ENCODE peak calls at places on chromosomes 3 and 15, in six cellular contexts. One of them, this sample, is unnamed.

GRCh38 chr15:76337047-76337738 is 620 bp downstream of the ISL2 start:
- DNase-seq in lower leg skin: peak; percentile 78
- DNase-seq in endothelial cell of umbilical vein: peak; percentile 39
- DNase-seq in HCT116: no peak
- DNase-seq in transverse colon: peak; percentile 19
- DNase-seq in esophagus squamous epithelium: no peak
- DNase-seq in this sample: peak; percentile 58

GRCh38 chr15:36911322-36911944 is 188.9 kb downstream of the MEIS2 start:
- DNase-seq in transverse colon: no peak
- DNase-seq in endothelial cell of umbilical vein: peak; percentile 13
- DNase-seq in esophagus squamous epithelium: no peak
- DNase-seq in lower leg skin: no peak
- DNase-seq in HCT116: no peak
- DNase-seq in this sample: peak; percentile 54

GRCh38 chr15:45641374-45641778 is 6.5 kb downstream of the SQOR start:
- DNase-seq in HCT116: no peak
- DNase-seq in lower leg skin: peak; percentile 85
- DNase-seq in transverse colon: peak; percentile 73
- DNase-seq in esophagus squamous epithelium: no peak
- DNase-seq in endothelial cell of umbilical vein: peak; percentile 72
- DNase-seq in this sample: peak; percentile 36

GRCh38 chr3:146892041-146892440 is 286.9 kb upstream of the PLSCR5 start:
- DNase-seq in esophagus squamous epithelium: no peak
- DNase-seq in lower leg skin: no peak
- DNase-seq in HCT116: no peak
- DNase-seq in transverse colon: no peak
- DNase-seq in endothelial cell of umbilical vein: no peak
- DNase-seq in this sample: no peak

GRCh38 chr3:70824785-70825184 is 512.3 kb upstream of the MDFIC2 start:
- DNase-seq in esophagus squamous epithelium: no peak
- DNase-seq in lower leg skin: no peak
- DNase-seq in endothelial cell of umbilical vein: peak; percentile 86
- DNase-seq in transverse colon: no peak
- DNase-seq in HCT116: no peak
- DNase-seq in this sample: no peak

GRCh38 chr3:100893590-100893989 is 99.6 kb downstream of the ABI3BP start:
- DNase-seq in endothelial cell of umbilical vein: peak; percentile 74
- DNase-seq in HCT116: no peak
- DNase-seq in lower leg skin: no peak
- DNase-seq in esophagus squamous epithelium: no peak
- DNase-seq in transverse colon: peak; percentile 11
- DNase-seq in this sample: no peak

GRCh38 chr3:188832961-188833615 is 338.7 kb upstream of the TPRG1 start:
- DNase-seq in transverse colon: no peak
- DNase-seq in lower leg skin: no peak
- DNase-seq in esophagus squamous epithelium: no peak
- DNase-seq in endothelial cell of umbilical vein: no peak
- DNase-seq in HCT116: no peak
- DNase-seq in this sample: no peak

GRCh38 chr3:183094711-183095110 is 4.6 kb downstream of the MCCC1 start:
- DNase-seq in HCT116: no peak
- DNase-seq in esophagus squamous epithelium: no peak
- DNase-seq in lower leg skin: no peak
- DNase-seq in endothelial cell of umbilical vein: no peak
- DNase-seq in transverse colon: no peak
- DNase-seq in this sample: no peak

GRCh38 chr3:23923786-23924185 is 6.9 kb downstream of the RPL15 start:
- DNase-seq in transverse colon: no peak
- DNase-seq in lower leg skin: no peak
- DNase-seq in HCT116: no peak
- DNase-seq in esophagus squamous epithelium: no peak
- DNase-seq in endothelial cell of umbilical vein: peak; percentile 84
- DNase-seq in this sample: no peak

GRCh38 chr15:90143176-90143655 is 40.9 kb upstream of the IDH2 start:
- DNase-seq in esophagus squamous epithelium: no peak
- DNase-seq in lower leg skin: no peak
- DNase-seq in HCT116: peak; percentile 57
- DNase-seq in endothelial cell of umbilical vein: peak; percentile 60
- DNase-seq in transverse colon: peak; percentile 85
- DNase-seq in this sample: no peak

GRCh38 chr3:159236306-159236705 is 434.5 kb downstream of the MFSD1 start:
- DNase-seq in esophagus squamous epithelium: no peak
- DNase-seq in transverse colon: no peak
- DNase-seq in HCT116: no peak
- DNase-seq in endothelial cell of umbilical vein: peak; percentile 7
- DNase-seq in lower leg skin: no peak
- DNase-seq in this sample: no peak

GRCh38 chr3:149277338-149277813 is 55.7 kb upstream of the CP start:
- DNase-seq in endothelial cell of umbilical vein: peak; percentile 89
- DNase-seq in transverse colon: no peak
- DNase-seq in lower leg skin: no peak
- DNase-seq in HCT116: no peak
- DNase-seq in esophagus squamous epithelium: no peak
- DNase-seq in this sample: peak; percentile 23

GRCh38 chr3:184716652-184717607 is 5.1 kb upstream of the MAGEF1 start:
- DNase-seq in endothelial cell of umbilical vein: no peak
- DNase-seq in HCT116: no peak
- DNase-seq in transverse colon: no peak
- DNase-seq in esophagus squamous epithelium: no peak
- DNase-seq in lower leg skin: no peak
- DNase-seq in this sample: peak; percentile 48

DNA sequence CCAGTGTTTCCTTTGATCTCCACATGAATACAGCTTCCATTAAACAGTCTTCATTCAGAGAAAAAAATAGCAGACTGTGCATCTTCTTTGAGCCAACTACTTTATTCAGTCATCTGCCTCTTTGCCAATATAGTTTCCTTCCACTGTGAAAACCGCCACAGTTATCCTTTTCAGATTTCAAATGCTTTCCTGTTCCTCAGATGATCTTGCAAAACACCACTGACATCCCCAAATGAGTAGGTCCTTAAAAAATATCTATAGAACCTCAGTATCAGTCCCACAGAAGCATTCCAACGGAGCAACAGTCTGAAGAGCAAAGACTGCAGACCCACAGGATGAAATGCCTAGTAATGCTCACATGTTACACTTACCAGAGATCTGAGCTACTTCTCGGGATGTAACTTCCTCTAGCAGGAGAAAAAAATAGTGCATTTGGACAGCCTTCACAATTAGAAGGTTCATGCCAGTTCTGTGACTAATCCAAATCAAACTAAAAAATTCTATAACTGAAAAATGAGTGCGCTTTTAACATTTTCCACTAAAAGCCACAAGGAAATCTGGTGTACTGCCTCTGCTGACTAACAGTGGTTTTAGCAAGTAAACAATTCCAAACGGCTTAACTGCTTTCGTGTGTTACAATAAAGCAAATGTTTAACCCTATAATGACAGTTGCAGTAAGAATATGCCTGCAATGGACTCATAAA is at the start of gene ANKRD28:
- DNase-seq in lower leg skin: no peak
- DNase-seq in endothelial cell of umbilical vein: peak; percentile 95
- DNase-seq in HCT116: peak; percentile 86
- DNase-seq in esophagus squamous epithelium: no peak
- DNase-seq in transverse colon: no peak
- DNase-seq in this sample: no peak
- TF ChIP-seq POLR2A in lower leg skin: peak; percentile 19
- TF ChIP-seq POLR2A in endothelial cell of umbilical vein: no peak
- TF ChIP-seq POLR2A in HCT116: no peak
- TF ChIP-seq POLR2A in esophagus squamous epithelium: no peak
- TF ChIP-seq POLR2A in transverse colon: peak; percentile 42
- TF ChIP-seq POLR2A in this sample: peak; percentile 42

GRCh38 chr3:128415773-128416577 is 50.7 kb downstream of the DNAJB8 start:
- DNase-seq in transverse colon: no peak
- DNase-seq in esophagus squamous epithelium: no peak
- DNase-seq in endothelial cell of umbilical vein: no peak
- DNase-seq in lower leg skin: no peak
- DNase-seq in HCT116: no peak
- DNase-seq in this sample: no peak

GRCh38 chr3:128413003-128413370 is 53.7 kb downstream of the DNAJB8 start:
- DNase-seq in lower leg skin: no peak
- DNase-seq in esophagus squamous epithelium: no peak
- DNase-seq in transverse colon: no peak
- DNase-seq in HCT116: no peak
- DNase-seq in endothelial cell of umbilical vein: no peak
- DNase-seq in this sample: no peak

GRCh38 chr3:128416578-128417150 is 50.0 kb downstream of the DNAJB8 start:
- DNase-seq in HCT116: peak; percentile 92
- DNase-seq in lower leg skin: no peak
- DNase-seq in esophagus squamous epithelium: no peak
- DNase-seq in endothelial cell of umbilical vein: no peak
- DNase-seq in transverse colon: no peak
- DNase-seq in this sample: peak; percentile 99

GRCh38 chr3:128413413-128414205 is 53.1 kb downstream of the DNAJB8 start:
- DNase-seq in esophagus squamous epithelium: no peak
- DNase-seq in transverse colon: no peak
- DNase-seq in HCT116: no peak
- DNase-seq in lower leg skin: no peak
- DNase-seq in endothelial cell of umbilical vein: no peak
- DNase-seq in this sample: no peak

GRCh38 chr3:128415110-128415772 is 51.4 kb downstream of the DNAJB8 start:
- DNase-seq in lower leg skin: no peak
- DNase-seq in transverse colon: no peak
- DNase-seq in endothelial cell of umbilical vein: no peak
- DNase-seq in HCT116: no peak
- DNase-seq in esophagus squamous epithelium: no peak
- DNase-seq in this sample: no peak
- TF ChIP-seq POLR2A in lower leg skin: no peak
- TF ChIP-seq POLR2A in transverse colon: no peak
- TF ChIP-seq POLR2A in endothelial cell of umbilical vein: no peak
- TF ChIP-seq POLR2A in HCT116: no peak
- TF ChIP-seq POLR2A in esophagus squamous epithelium: no peak
- TF ChIP-seq POLR2A in this sample: no peak

GRCh38 chr3:13335062-13335461 is 85.1 kb downstream of the NUP210 start:
- DNase-seq in lower leg skin: no peak
- DNase-seq in transverse colon: no peak
- DNase-seq in endothelial cell of umbilical vein: no peak
- DNase-seq in HCT116: no peak
- DNase-seq in esophagus squamous epithelium: no peak
- DNase-seq in this sample: no peak

GRCh38 chr3:13332158-13332557 is 88.0 kb downstream of the NUP210 start:
- DNase-seq in transverse colon: peak; percentile 63
- DNase-seq in HCT116: no peak
- DNase-seq in lower leg skin: no peak
- DNase-seq in esophagus squamous epithelium: peak; percentile 13
- DNase-seq in endothelial cell of umbilical vein: no peak
- DNase-seq in this sample: peak; percentile 38

GRCh38 chr3:13333236-13333897 is 86.8 kb downstream of the NUP210 start:
- DNase-seq in lower leg skin: no peak
- DNase-seq in HCT116: no peak
- DNase-seq in endothelial cell of umbilical vein: no peak
- DNase-seq in transverse colon: no peak
- DNase-seq in esophagus squamous epithelium: no peak
- DNase-seq in this sample: no peak

GRCh38 chr3:13335503-13335902 is 84.6 kb downstream of the NUP210 start:
- DNase-seq in transverse colon: no peak
- DNase-seq in lower leg skin: no peak
- DNase-seq in esophagus squamous epithelium: no peak
- DNase-seq in HCT116: no peak
- DNase-seq in endothelial cell of umbilical vein: no peak
- DNase-seq in this sample: no peak

DNA sequence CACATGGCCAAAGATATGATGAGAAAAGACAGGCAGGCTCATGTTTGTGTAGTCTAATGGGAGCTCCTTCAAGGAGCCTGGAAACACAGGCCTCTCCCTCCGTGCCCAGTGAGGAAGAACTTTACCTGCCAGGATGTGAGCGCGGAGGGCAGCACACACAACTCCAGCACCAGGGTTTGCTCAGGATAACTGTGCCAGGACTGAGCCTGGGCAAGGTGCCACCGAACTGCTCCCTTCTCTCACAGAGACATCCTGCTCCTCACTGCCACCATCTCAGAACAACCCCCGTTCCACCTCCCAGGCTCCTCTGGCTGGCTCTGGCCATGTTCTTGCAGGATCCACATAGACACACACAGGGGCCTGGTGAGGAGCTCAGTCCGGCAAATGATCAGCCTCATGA is 87.4 kb downstream of the NUP210 start:
- DNase-seq in HCT116: no peak
- DNase-seq in transverse colon: no peak
- DNase-seq in endothelial cell of umbilical vein: no peak
- DNase-seq in esophagus squamous epithelium: no peak
- DNase-seq in lower leg skin: no peak
- DNase-seq in this sample: no peak
- TF ChIP-seq POLR2A in HCT116: no peak
- TF ChIP-seq POLR2A in transverse colon: no peak
- TF ChIP-seq POLR2A in endothelial cell of umbilical vein: no peak
- TF ChIP-seq POLR2A in esophagus squamous epithelium: no peak
- TF ChIP-seq POLR2A in lower leg skin: no peak
- TF ChIP-seq POLR2A in this sample: no peak

DNA sequence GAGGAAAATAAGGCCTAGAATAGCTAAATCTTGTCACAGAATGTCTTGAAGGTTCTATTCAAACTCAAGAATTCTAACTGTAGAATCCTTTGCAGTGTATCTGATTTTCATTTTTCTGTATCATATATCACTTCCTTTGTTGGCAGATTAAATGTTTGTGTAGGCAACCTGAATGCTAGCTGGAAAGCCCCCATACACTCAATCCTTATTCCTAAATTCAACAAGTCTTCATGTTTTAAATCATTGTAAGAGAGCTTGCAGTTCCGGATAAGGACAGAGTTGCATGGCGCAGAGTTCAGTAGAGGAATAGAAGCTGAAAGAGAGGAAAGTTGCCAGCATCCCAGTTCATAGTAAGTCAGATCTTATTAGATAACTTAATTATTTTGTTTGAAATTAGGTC is 242.0 kb upstream of the SEMA6D start:
- DNase-seq in lower leg skin: no peak
- DNase-seq in HCT116: no peak
- DNase-seq in endothelial cell of umbilical vein: peak; percentile 50
- DNase-seq in esophagus squamous epithelium: no peak
- DNase-seq in transverse colon: no peak
- DNase-seq in this sample: no peak
- TF ChIP-seq POLR2A in lower leg skin: no peak
- TF ChIP-seq POLR2A in HCT116: no peak
- TF ChIP-seq POLR2A in endothelial cell of umbilical vein: no peak
- TF ChIP-seq POLR2A in esophagus squamous epithelium: no peak
- TF ChIP-seq POLR2A in transverse colon: no peak
- TF ChIP-seq POLR2A in this sample: no peak

This sample was measured in H54.